ENCODE peak calls at places on chromosomes 2 and 18, in five cellular contexts. C, Z, T, M and G are unnamed samples.

GRCh38 chr2:6352247-6352646 is 513.5 kb downstream of the CMPK2 start:
- DNase-seq in C (no peak), Z (no peak), T (no peak), M (no peak), G (no peak)

GRCh38 chr2:226115102-226115831 is 684.4 kb downstream of the IRS1 start:
- DNase-seq in C (no peak), Z (no peak), T (peak), M (no peak), G (no peak)

GRCh38 chr18:54531402-54532065 is 59.5 kb upstream of the DYNAP start:
- DNase-seq in C (no peak), Z (no peak), T (no peak), M (no peak), G (no peak)

GRCh38 chr2:88329815-88330603 is 122.5 kb downstream of the FOXI3 start:
- DNase-seq in C (no peak), Z (peak), T (peak), M (no peak), G (no peak)

GRCh38 chr2:203824057-203824456 is 43.5 kb upstream of the CTLA4 start:
- DNase-seq in C (no peak), Z (no peak), T (no peak), M (no peak), G (no peak)

GRCh38 chr18:74529811-74530583 is 4.3 kb upstream of the CNDP1 start:
- DNase-seq in C (no peak), Z (no peak), T (no peak), M (no peak), G (no peak)

GRCh38 chr18:240175-240574 is 27.7 kb downstream of the THOC1 start:
- DNase-seq in C (no peak), Z (no peak), T (no peak), M (no peak), G (no peak)

GRCh38 chr2:191051177-191051576 is 37.2 kb upstream of the STAT1 start:
- DNase-seq in C (no peak), Z (no peak), T (peak), M (no peak), G (no peak)

GRCh38 chr2:239811806-239812560 is 213.2 kb downstream of the NDUFA10 start:
- DNase-seq in C (no peak), Z (no peak), T (no peak), M (no peak), G (no peak)

GRCh38 chr18:77857926-77858325 is 608.3 kb downstream of the GALR1 start:
- DNase-seq in C (no peak), Z (no peak), T (no peak), M (no peak), G (no peak)

GRCh38 chr2:233761040-233761769 is 1.1 kb downstream of the UGT1A1 start:
- DNase-seq in C (no peak), Z (no peak), T (no peak), M (no peak), G (no peak)

GRCh38 chr2:11656671-11657101 is 13.3 kb downstream of the NTSR2 start:
- DNase-seq in C (no peak), Z (no peak), T (no peak), M (no peak), G (no peak)

GRCh38 chr2:199409705-199410104 is 48.0 kb downstream of the SATB2 start:
- DNase-seq in C (no peak), Z (no peak), T (peak), M (no peak), G (no peak)

GRCh38 chr2:232689152-232689910 is 7.8 kb upstream of the GIGYF2 start:
- DNase-seq in C (no peak), Z (peak), T (peak), M (no peak), G (peak)

GRCh38 chr2:46982356-46983064 is 66.9 kb upstream of the MCFD2 start:
- DNase-seq in C (no peak), Z (no peak), T (no peak), M (no peak), G (no peak)

GRCh38 chr2:234243871-234244565 is 193.5 kb downstream of the SPP2 start:
- DNase-seq in C (no peak), Z (peak), T (no peak), M (no peak), G (no peak)

GRCh38 chr2:183927367-183928355 is 670.7 kb upstream of the ZNF804A start:
- DNase-seq in C (no peak), Z (no peak), T (peak), M (no peak), G (no peak)

GRCh38 chr2:173048901-173049661 is 26.6 kb upstream of the MAP3K20 start:
- DNase-seq in C (no peak), Z (peak), T (peak), M (no peak), G (peak)